ENCODE peak calls at places on chromosomes 3 and 15, in seven cellular contexts. One of them, this sample, is unnamed.

GRCh38 chr3:64353256-64353655 is 128.0 kb upstream of the PRICKLE2 start:
- DNase-seq in upper lobe of left lung: no peak
- DNase-seq in right lobe of liver: no peak
- DNase-seq in lower lobe of right lung: no peak
- DNase-seq in H1: no peak
- DNase-seq in cardiac muscle cell: no peak
- DNase-seq in nephron progenitor cell: no peak
- DNase-seq in this sample: no peak

GRCh38 chr3:14286887-14287496 is 108.4 kb downstream of the LSM3 start:
- DNase-seq in upper lobe of left lung: no peak
- DNase-seq in right lobe of liver: no peak
- DNase-seq in lower lobe of right lung: no peak
- DNase-seq in H1: no peak
- DNase-seq in cardiac muscle cell: no peak
- DNase-seq in nephron progenitor cell: no peak
- DNase-seq in this sample: no peak

GRCh38 chr3:126153695-126154360 is 26.6 kb downstream of the ALDH1L1 start:
- DNase-seq in upper lobe of left lung: no peak
- DNase-seq in right lobe of liver: no peak
- DNase-seq in lower lobe of right lung: peak; percentile 22
- DNase-seq in H1: peak; percentile 34
- DNase-seq in cardiac muscle cell: no peak
- DNase-seq in nephron progenitor cell: no peak
- DNase-seq in this sample: no peak

GRCh38 chr15:84034831-84035753 is 200.5 kb upstream of the GOLGA6L4 start:
- DNase-seq in upper lobe of left lung: no peak
- DNase-seq in right lobe of liver: no peak
- DNase-seq in lower lobe of right lung: no peak
- DNase-seq in H1: no peak
- DNase-seq in cardiac muscle cell: peak; percentile 51
- DNase-seq in nephron progenitor cell: no peak
- DNase-seq in this sample: no peak

GRCh38 chr3:108473711-108474110 is 36.7 kb downstream of the MYH15 start:
- DNase-seq in upper lobe of left lung: no peak
- DNase-seq in right lobe of liver: no peak
- DNase-seq in lower lobe of right lung: no peak
- DNase-seq in H1: no peak
- DNase-seq in cardiac muscle cell: no peak
- DNase-seq in nephron progenitor cell: no peak
- DNase-seq in this sample: no peak

GRCh38 chr3:27479816-27480543 is 4.2 kb downstream of the SLC4A7 start:
- DNase-seq in upper lobe of left lung: no peak
- DNase-seq in right lobe of liver: no peak
- DNase-seq in lower lobe of right lung: no peak
- DNase-seq in H1: no peak
- DNase-seq in cardiac muscle cell: no peak
- DNase-seq in nephron progenitor cell: no peak
- DNase-seq in this sample: no peak

GRCh38 chr3:53772562-53773329 is 73.5 kb downstream of the CHDH start:
- DNase-seq in upper lobe of left lung: no peak
- DNase-seq in right lobe of liver: no peak
- DNase-seq in lower lobe of right lung: no peak
- DNase-seq in H1: no peak
- DNase-seq in cardiac muscle cell: no peak
- DNase-seq in nephron progenitor cell: no peak
- DNase-seq in this sample: no peak

GRCh38 chr15:69060744-69061143 is 46.2 kb downstream of the NOX5 start:
- DNase-seq in upper lobe of left lung: no peak
- DNase-seq in right lobe of liver: no peak
- DNase-seq in lower lobe of right lung: no peak
- DNase-seq in H1: no peak
- DNase-seq in cardiac muscle cell: no peak
- DNase-seq in nephron progenitor cell: no peak
- DNase-seq in this sample: no peak

GRCh38 chr3:99896482-99896881 is 78.8 kb downstream of the CMSS1 start:
- DNase-seq in upper lobe of left lung: no peak
- DNase-seq in right lobe of liver: no peak
- DNase-seq in lower lobe of right lung: no peak
- DNase-seq in H1: no peak
- DNase-seq in cardiac muscle cell: no peak
- DNase-seq in nephron progenitor cell: no peak
- DNase-seq in this sample: no peak

GRCh38 chr15:58015565-58015964 is 49.9 kb downstream of the ALDH1A2 start:
- DNase-seq in upper lobe of left lung: no peak
- DNase-seq in right lobe of liver: no peak
- DNase-seq in lower lobe of right lung: no peak
- DNase-seq in H1: no peak
- DNase-seq in cardiac muscle cell: no peak
- DNase-seq in nephron progenitor cell: no peak
- DNase-seq in this sample: no peak

GRCh38 chr3:97872209-97873042 is 50.6 kb downstream of the CRYBG3 start:
- DNase-seq in upper lobe of left lung: no peak
- DNase-seq in right lobe of liver: no peak
- DNase-seq in lower lobe of right lung: no peak
- DNase-seq in H1: no peak
- DNase-seq in cardiac muscle cell: no peak
- DNase-seq in nephron progenitor cell: no peak
- DNase-seq in this sample: no peak

GRCh38 chr15:94079968-94080367 is 151.4 kb upstream of the MCTP2 start:
- DNase-seq in upper lobe of left lung: no peak
- DNase-seq in right lobe of liver: no peak
- DNase-seq in lower lobe of right lung: no peak
- DNase-seq in H1: no peak
- DNase-seq in cardiac muscle cell: no peak
- DNase-seq in nephron progenitor cell: no peak
- DNase-seq in this sample: no peak

GRCh38 chr15:42264790-42265189 is 8.2 kb upstream of the GANC start:
- DNase-seq in upper lobe of left lung: no peak
- DNase-seq in right lobe of liver: no peak
- DNase-seq in lower lobe of right lung: no peak
- DNase-seq in H1: no peak
- DNase-seq in cardiac muscle cell: no peak
- DNase-seq in nephron progenitor cell: no peak
- DNase-seq in this sample: no peak

GRCh38 chr15:36598529-36599177 is 19.2 kb downstream of the CDIN1 start:
- DNase-seq in upper lobe of left lung: no peak
- DNase-seq in right lobe of liver: no peak
- DNase-seq in lower lobe of right lung: no peak
- DNase-seq in H1: no peak
- DNase-seq in cardiac muscle cell: no peak
- DNase-seq in nephron progenitor cell: no peak
- DNase-seq in this sample: no peak

GRCh38 chr15:51331141-51331540 is 7.3 kb downstream of the CYP19A1 start:
- DNase-seq in upper lobe of left lung: no peak
- DNase-seq in right lobe of liver: no peak
- DNase-seq in lower lobe of right lung: no peak
- DNase-seq in H1: no peak
- DNase-seq in cardiac muscle cell: peak; percentile 48
- DNase-seq in nephron progenitor cell: no peak
- DNase-seq in this sample: no peak

GRCh38 chr3:47425959-47426358 is 45.1 kb downstream of the PTPN23 start:
- DNase-seq in upper lobe of left lung: no peak
- DNase-seq in right lobe of liver: no peak
- DNase-seq in lower lobe of right lung: no peak
- DNase-seq in H1: no peak
- DNase-seq in cardiac muscle cell: no peak
- DNase-seq in nephron progenitor cell: no peak
- DNase-seq in this sample: no peak

GRCh38 chr15:78925076-78925624 is 19.7 kb downstream of the CTSH start:
- DNase-seq in upper lobe of left lung: no peak
- DNase-seq in right lobe of liver: no peak
- DNase-seq in lower lobe of right lung: no peak
- DNase-seq in H1: no peak
- DNase-seq in cardiac muscle cell: no peak
- DNase-seq in nephron progenitor cell: no peak
- DNase-seq in this sample: no peak

GRCh38 chr3:16085884-16086608 is 88.4 kb upstream of the GALNT15 start:
- DNase-seq in upper lobe of left lung: no peak
- DNase-seq in right lobe of liver: peak; percentile 35
- DNase-seq in lower lobe of right lung: no peak
- DNase-seq in H1: no peak
- DNase-seq in cardiac muscle cell: no peak
- DNase-seq in nephron progenitor cell: no peak
- DNase-seq in this sample: no peak

GRCh38 chr15:51121631-51122225 is 27.0 kb upstream of the TNFAIP8L3 start:
- DNase-seq in upper lobe of left lung: no peak
- DNase-seq in right lobe of liver: no peak
- DNase-seq in lower lobe of right lung: no peak
- DNase-seq in H1: no peak
- DNase-seq in cardiac muscle cell: no peak
- DNase-seq in nephron progenitor cell: no peak
- DNase-seq in this sample: no peak

GRCh38 chr3:35184775-35185174 is 454.6 kb upstream of the ARPP21 start:
- DNase-seq in upper lobe of left lung: no peak
- DNase-seq in right lobe of liver: no peak
- DNase-seq in lower lobe of right lung: no peak
- DNase-seq in H1: no peak
- DNase-seq in cardiac muscle cell: no peak
- DNase-seq in nephron progenitor cell: no peak
- DNase-seq in this sample: no peak

GRCh38 chr3:122774564-122774963 is 19.1 kb downstream of the HSPBAP1 start:
- DNase-seq in upper lobe of left lung: no peak
- DNase-seq in right lobe of liver: no peak
- DNase-seq in lower lobe of right lung: no peak
- DNase-seq in H1: no peak
- DNase-seq in cardiac muscle cell: no peak
- DNase-seq in nephron progenitor cell: no peak
- DNase-seq in this sample: no peak
- TF ChIP-seq CTCF in upper lobe of left lung: no peak
- TF ChIP-seq CTCF in right lobe of liver: no peak
- TF ChIP-seq CTCF in lower lobe of right lung: no peak
- TF ChIP-seq CTCF in H1: peak; percentile 15
- TF ChIP-seq CTCF in cardiac muscle cell: no peak
- TF ChIP-seq CTCF in nephron progenitor cell: no peak
- TF ChIP-seq CTCF in this sample: no peak

GRCh38 chr3:45021936-45022335 is 4.2 kb upstream of the CLEC3B start:
- DNase-seq in upper lobe of left lung: no peak
- DNase-seq in right lobe of liver: no peak
- DNase-seq in lower lobe of right lung: no peak
- DNase-seq in H1: no peak
- DNase-seq in cardiac muscle cell: no peak
- DNase-seq in nephron progenitor cell: no peak
- DNase-seq in this sample: no peak
- TF ChIP-seq CTCF in upper lobe of left lung: no peak
- TF ChIP-seq CTCF in right lobe of liver: no peak
- TF ChIP-seq CTCF in lower lobe of right lung: no peak
- TF ChIP-seq CTCF in H1: no peak
- TF ChIP-seq CTCF in cardiac muscle cell: no peak
- TF ChIP-seq CTCF in nephron progenitor cell: no peak
- TF ChIP-seq CTCF in this sample: no peak

DNA sequence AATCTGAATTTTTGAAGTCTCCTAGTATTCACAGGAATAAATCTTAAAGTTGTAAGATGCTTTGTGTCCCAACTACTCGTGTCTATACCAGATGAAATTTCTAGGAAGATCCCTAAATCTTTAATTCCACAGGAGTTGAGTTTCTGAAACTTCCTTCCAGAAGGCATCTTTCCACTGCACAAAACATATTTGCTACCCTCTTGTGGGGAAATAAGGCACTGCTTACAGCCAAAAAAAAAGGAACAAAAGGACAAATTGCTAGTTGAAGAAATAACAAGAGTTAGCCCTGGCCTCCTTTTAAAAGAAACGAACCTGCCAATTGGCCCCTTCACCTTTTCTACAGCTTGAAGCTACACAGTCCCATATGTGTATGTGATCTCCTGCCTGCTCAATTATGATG is 54.0 kb downstream of the TAFA4 start:
- DNase-seq in upper lobe of left lung: no peak
- DNase-seq in right lobe of liver: no peak
- DNase-seq in lower lobe of right lung: no peak
- DNase-seq in H1: no peak
- DNase-seq in cardiac muscle cell: peak; percentile 28
- DNase-seq in nephron progenitor cell: no peak
- DNase-seq in this sample: no peak
- TF ChIP-seq CTCF in upper lobe of left lung: peak; percentile 43
- TF ChIP-seq CTCF in right lobe of liver: peak; percentile 48
- TF ChIP-seq CTCF in lower lobe of right lung: peak; percentile 29
- TF ChIP-seq CTCF in H1: peak; percentile 55
- TF ChIP-seq CTCF in cardiac muscle cell: peak; percentile 62
- TF ChIP-seq CTCF in nephron progenitor cell: peak; percentile 74
- TF ChIP-seq CTCF in this sample: peak; percentile 73

GRCh38 chr3:197256104-197256503 is 42.3 kb downstream of the DLG1 start:
- DNase-seq in upper lobe of left lung: no peak
- DNase-seq in right lobe of liver: no peak
- DNase-seq in lower lobe of right lung: no peak
- DNase-seq in H1: no peak
- DNase-seq in cardiac muscle cell: no peak
- DNase-seq in nephron progenitor cell: no peak
- DNase-seq in this sample: no peak
- TF ChIP-seq CTCF in upper lobe of left lung: no peak
- TF ChIP-seq CTCF in right lobe of liver: no peak
- TF ChIP-seq CTCF in lower lobe of right lung: no peak
- TF ChIP-seq CTCF in H1: no peak
- TF ChIP-seq CTCF in cardiac muscle cell: no peak
- TF ChIP-seq CTCF in nephron progenitor cell: no peak
- TF ChIP-seq CTCF in this sample: no peak

DNA sequence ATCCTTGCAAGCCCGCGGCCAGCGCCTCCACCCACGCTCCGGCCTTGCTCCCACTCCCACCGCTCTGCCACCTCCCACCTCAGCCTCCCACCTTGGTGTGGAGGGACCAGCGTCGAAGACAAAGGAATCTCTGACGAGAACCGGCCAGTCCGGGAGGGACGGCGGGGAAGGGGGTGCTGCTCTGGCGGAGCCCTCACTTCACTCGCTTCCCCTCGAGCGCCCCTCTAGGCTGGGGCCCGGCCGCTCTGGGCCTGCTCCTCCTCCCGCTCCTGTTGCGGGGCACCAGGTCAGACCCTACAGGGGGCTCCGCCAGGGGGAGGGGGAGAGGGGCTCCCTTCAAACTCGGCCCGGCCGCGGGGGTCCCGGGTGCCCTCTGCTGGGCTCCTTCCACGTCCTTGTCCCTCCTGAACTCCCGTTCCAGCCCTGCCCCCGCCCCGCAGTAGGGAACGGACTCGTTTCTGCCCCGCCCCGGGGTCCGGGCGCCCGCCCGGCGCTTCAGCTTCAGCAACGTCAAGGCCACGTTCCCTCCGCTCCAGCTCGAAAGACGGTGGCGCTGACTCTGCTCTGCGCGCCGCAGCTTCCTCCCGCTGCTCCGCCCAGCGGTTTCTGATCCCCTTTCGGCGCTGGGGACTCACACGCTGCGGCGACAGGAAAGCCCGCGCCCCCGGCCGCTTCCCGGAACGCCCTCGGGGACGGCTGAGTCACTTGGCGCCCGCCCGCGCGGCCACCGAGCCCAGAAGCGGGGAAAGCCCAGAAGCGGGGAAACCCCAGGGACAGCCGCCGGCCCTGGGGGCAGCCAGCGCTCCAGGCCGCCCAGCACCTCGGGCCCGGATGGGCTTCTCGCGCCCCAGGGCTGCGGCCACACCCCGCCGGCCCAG is 28.6 kb downstream of the ARHGAP31 start:
- DNase-seq in upper lobe of left lung: peak; percentile 93
- DNase-seq in right lobe of liver: peak; percentile 94
- DNase-seq in lower lobe of right lung: peak; percentile 93
- DNase-seq in H1: peak; percentile 87
- DNase-seq in cardiac muscle cell: peak; percentile 92
- DNase-seq in nephron progenitor cell: peak; percentile 85
- DNase-seq in this sample: peak; percentile 83
- TF ChIP-seq CTCF in upper lobe of left lung: peak; percentile 17
- TF ChIP-seq CTCF in right lobe of liver: no peak
- TF ChIP-seq CTCF in lower lobe of right lung: no peak
- TF ChIP-seq CTCF in H1: peak; percentile 17
- TF ChIP-seq CTCF in cardiac muscle cell: peak; percentile 17
- TF ChIP-seq CTCF in nephron progenitor cell: peak; percentile 12
- TF ChIP-seq CTCF in this sample: no peak

This sample was measured in glutamatergic neuron.